ENCODE peak calls at places on chromosomes 13 and 19, in six cellular contexts. Q is IMR-90; X is islet precursor cell; M is AG08396; F is central memory CD4-positive, alpha-beta T cell; N is NCI-H2227 treated with DMSO at 0.1 percent for 48 hours. R is an unnamed sample.
A peak's percentile ranks its signal among the peaks of the same experiment; 100 is the strongest.

GRCh38 chr13:50230365-50230978 is 215.2 kb downstream of the KCNRG start:
- DNase-seq in Q (peak; percentile 53), X (no peak), M (no peak), F (no peak), N (no peak), R (peak; percentile 51)

GRCh38 chr19:40808497-40808896 is 9.5 kb downstream of the EGLN2 start:
- DNase-seq in Q (no peak), X (no peak), M (no peak), F (no peak), N (no peak), R (no peak)

GRCh38 chr13:77079902-77080413 is 53.0 kb upstream of the FBXL3 start:
- DNase-seq in Q (no peak), X (no peak), M (no peak), F (no peak), N (no peak), R (no peak)

GRCh38 chr13:95269756-95270155 is 31.5 kb downstream of the ABCC4 start:
- DNase-seq in Q (no peak), X (no peak), M (no peak), F (no peak), N (no peak), R (no peak)

GRCh38 chr13:42891591-42891990 is 100.5 kb downstream of the EPSTI1 start:
- DNase-seq in Q (no peak), X (no peak), M (no peak), F (no peak), N (no peak), R (no peak)

GRCh38 chr13:31639443-31640163 is 99.7 kb upstream of the RXFP2 start:
- DNase-seq in Q (peak; percentile 7), X (no peak), M (no peak), F (no peak), N (no peak), R (no peak)

GRCh38 chr13:36778083-36778671 is 40.8 kb upstream of the RFXAP start:
- DNase-seq in Q (peak; percentile 74), X (peak; percentile 95), M (peak; percentile 23), F (no peak), N (no peak), R (peak; percentile 96)

GRCh38 chr19:41810301-41810700 is 13.9 kb downstream of the CEACAM3 start:
- DNase-seq in Q (no peak), X (no peak), M (no peak), F (no peak), N (no peak), R (no peak)

GRCh38 chr19:3515891-3516422 is 9.8 kb downstream of the FZR1 start:
- DNase-seq in Q (peak; percentile 50), X (no peak), M (peak; percentile 65), F (no peak), N (no peak), R (peak; percentile 54)

GRCh38 chr13:73060251-73061160 is 1.7 kb downstream of the KLF5 start:
- DNase-seq in Q (peak; percentile 82), X (peak; percentile 71), M (peak; percentile 68), F (no peak), N (no peak), R (peak; percentile 82)

GRCh38 chr19:55188620-55189019 is 8.5 kb upstream of the SYT5 start:
- DNase-seq in Q (no peak), X (no peak), M (no peak), F (no peak), N (no peak), R (no peak)

GRCh38 chr13:113915012-113915763 is 51.3 kb upstream of the GAS6 start:
- DNase-seq in Q (no peak), X (peak; percentile 47), M (no peak), F (no peak), N (no peak), R (no peak)

GRCh38 chr19:6393982-6394412 is 1.0 kb upstream of the GTF2F1 start:
- DNase-seq in Q (no peak), X (no peak), M (no peak), F (no peak), N (no peak), R (no peak)

GRCh38 chr19:3397266-3398022 is 31.1 kb downstream of the NFIC start:
- DNase-seq in Q (no peak), X (no peak), M (no peak), F (no peak), N (no peak), R (no peak)

GRCh38 chr19:12453495-12453894 is 12.7 kb upstream of the ZNF443 start:
- DNase-seq in Q (no peak), X (no peak), M (no peak), F (no peak), N (no peak), R (no peak)

GRCh38 chr13:112690242-112690943 is 555 bp downstream of the ATP11A start:
- DNase-seq in Q (peak; percentile 44), X (peak; percentile 59), M (peak; percentile 56), F (peak; percentile 15), N (no peak), R (peak; percentile 36)

GRCh38 chr19:49371184-49371583 is 7.5 kb downstream of the DKKL1 start:
- DNase-seq in Q (no peak), X (no peak), M (no peak), F (no peak), N (no peak), R (no peak)

GRCh38 chr13:69928262-69928661 is 179.4 kb upstream of the ATXN8OS start:
- DNase-seq in Q (no peak), X (no peak), M (no peak), F (no peak), N (no peak), R (no peak)

GRCh38 chr19:18160792-18161690 is 8.1 kb downstream of the PIK3R2 start:
- DNase-seq in Q (peak; percentile 28), X (peak; percentile 85), M (peak; percentile 95), F (peak; percentile 80), N (peak; percentile 7), R (no peak)

GRCh38 chr13:95176611-95177259 is 124.5 kb downstream of the ABCC4 start:
- DNase-seq in Q (peak; percentile 36), X (no peak), M (no peak), F (no peak), N (no peak), R (peak; percentile 93)